ENCODE peak calls at places on chromosomes 5 and 9, in seven cellular contexts. One of them, this sample, is unnamed.

GRCh38 chr9:18675973-18676372 is 202.0 kb downstream of the ADAMTSL1 start:
- DNase-seq in thoracic aorta: no peak
- DNase-seq in fibroblast of the aortic adventitia: no peak
- DNase-seq in lower lobe of right lung: no peak
- DNase-seq in tibial artery: no peak
- DNase-seq in BE2C: no peak
- DNase-seq in tibial nerve: no peak
- DNase-seq in this sample: no peak

GRCh38 chr5:78221964-78222451 is 72.5 kb downstream of the AP3B1 start:
- DNase-seq in fibroblast of the aortic adventitia: peak
- DNase-seq in tibial artery: no peak
- DNase-seq in lower lobe of right lung: no peak
- DNase-seq in thoracic aorta: no peak
- DNase-seq in tibial nerve: no peak
- DNase-seq in BE2C: peak
- DNase-seq in this sample: peak

GRCh38 chr9:18479405-18479804 is 5.5 kb downstream of the ADAMTSL1 start:
- DNase-seq in BE2C: no peak
- DNase-seq in tibial nerve: no peak
- DNase-seq in tibial artery: no peak
- DNase-seq in thoracic aorta: no peak
- DNase-seq in fibroblast of the aortic adventitia: no peak
- DNase-seq in lower lobe of right lung: no peak
- DNase-seq in this sample: no peak

GRCh38 chr5:120368923-120369715 is 95.0 kb upstream of the PRR16 start:
- DNase-seq in BE2C: no peak
- DNase-seq in tibial nerve: no peak
- DNase-seq in fibroblast of the aortic adventitia: no peak
- DNase-seq in tibial artery: no peak
- DNase-seq in lower lobe of right lung: no peak
- DNase-seq in thoracic aorta: no peak
- DNase-seq in this sample: peak

GRCh38 chr5:174951151-174951780 is 226.9 kb downstream of the MSX2 start:
- DNase-seq in fibroblast of the aortic adventitia: peak
- DNase-seq in BE2C: peak
- DNase-seq in lower lobe of right lung: no peak
- DNase-seq in tibial artery: no peak
- DNase-seq in thoracic aorta: no peak
- DNase-seq in tibial nerve: peak
- DNase-seq in this sample: peak

GRCh38 chr9:129081388-129081889 is 528 bp downstream of the DOLPP1 start:
- DNase-seq in BE2C: no peak
- DNase-seq in fibroblast of the aortic adventitia: no peak
- DNase-seq in tibial nerve: no peak
- DNase-seq in tibial artery: no peak
- DNase-seq in thoracic aorta: no peak
- DNase-seq in lower lobe of right lung: peak
- DNase-seq in this sample: peak

GRCh38 chr5:103646698-103647614 is 84.4 kb upstream of the NUDT12 start:
- DNase-seq in tibial artery: no peak
- DNase-seq in lower lobe of right lung: no peak
- DNase-seq in tibial nerve: no peak
- DNase-seq in fibroblast of the aortic adventitia: no peak
- DNase-seq in thoracic aorta: no peak
- DNase-seq in BE2C: no peak
- DNase-seq in this sample: no peak

GRCh38 chr5:14810941-14811573 is 60.5 kb downstream of the ANKH start:
- DNase-seq in lower lobe of right lung: no peak
- DNase-seq in tibial nerve: no peak
- DNase-seq in thoracic aorta: no peak
- DNase-seq in fibroblast of the aortic adventitia: no peak
- DNase-seq in tibial artery: no peak
- DNase-seq in BE2C: no peak
- DNase-seq in this sample: no peak

GRCh38 chr5:25006734-25007133 is 362.0 kb upstream of the CDH10 start:
- DNase-seq in fibroblast of the aortic adventitia: peak
- DNase-seq in thoracic aorta: no peak
- DNase-seq in BE2C: no peak
- DNase-seq in tibial artery: no peak
- DNase-seq in lower lobe of right lung: no peak
- DNase-seq in tibial nerve: no peak
- DNase-seq in this sample: peak

GRCh38 chr5:72497823-72498222 is 9.4 kb downstream of the ZNF366 start:
- DNase-seq in tibial nerve: no peak
- DNase-seq in tibial artery: no peak
- DNase-seq in BE2C: no peak
- DNase-seq in lower lobe of right lung: no peak
- DNase-seq in thoracic aorta: no peak
- DNase-seq in fibroblast of the aortic adventitia: no peak
- DNase-seq in this sample: no peak

GRCh38 chr5:178207917-178208280 is 3.6 kb downstream of the HNRNPAB start:
- DNase-seq in lower lobe of right lung: no peak
- DNase-seq in fibroblast of the aortic adventitia: no peak
- DNase-seq in BE2C: no peak
- DNase-seq in thoracic aorta: no peak
- DNase-seq in tibial nerve: no peak
- DNase-seq in tibial artery: peak
- DNase-seq in this sample: no peak

GRCh38 chr5:62268239-62268638 is 37.8 kb upstream of the KIF2A start:
- DNase-seq in tibial nerve: no peak
- DNase-seq in fibroblast of the aortic adventitia: peak
- DNase-seq in BE2C: no peak
- DNase-seq in thoracic aorta: no peak
- DNase-seq in tibial artery: no peak
- DNase-seq in lower lobe of right lung: no peak
- DNase-seq in this sample: peak

GRCh38 chr5:140381351-140381750 is 20.3 kb upstream of the ANKHD1 start:
- DNase-seq in tibial nerve: no peak
- DNase-seq in fibroblast of the aortic adventitia: no peak
- DNase-seq in thoracic aorta: no peak
- DNase-seq in tibial artery: no peak
- DNase-seq in BE2C: no peak
- DNase-seq in lower lobe of right lung: no peak
- DNase-seq in this sample: no peak
- TF ChIP-seq CTCF in tibial nerve: no peak
- TF ChIP-seq CTCF in fibroblast of the aortic adventitia: no peak
- TF ChIP-seq CTCF in thoracic aorta: no peak
- TF ChIP-seq CTCF in tibial artery: no peak
- TF ChIP-seq CTCF in BE2C: no peak
- TF ChIP-seq CTCF in lower lobe of right lung: no peak
- TF ChIP-seq CTCF in this sample: no peak

GRCh38 chr5:111472579-111472978 is 39.8 kb downstream of the STARD4 start:
- DNase-seq in BE2C: peak
- DNase-seq in lower lobe of right lung: no peak
- DNase-seq in tibial nerve: peak
- DNase-seq in tibial artery: no peak
- DNase-seq in fibroblast of the aortic adventitia: no peak
- DNase-seq in thoracic aorta: no peak
- DNase-seq in this sample: no peak

GRCh38 chr5:111469293-111469896 is 42.9 kb downstream of the STARD4 start:
- DNase-seq in tibial nerve: no peak
- DNase-seq in fibroblast of the aortic adventitia: no peak
- DNase-seq in BE2C: no peak
- DNase-seq in lower lobe of right lung: no peak
- DNase-seq in thoracic aorta: no peak
- DNase-seq in tibial artery: no peak
- DNase-seq in this sample: no peak

GRCh38 chr5:111472096-111472495 is 40.2 kb downstream of the STARD4 start:
- DNase-seq in lower lobe of right lung: no peak
- DNase-seq in tibial nerve: no peak
- DNase-seq in tibial artery: no peak
- DNase-seq in thoracic aorta: no peak
- DNase-seq in fibroblast of the aortic adventitia: no peak
- DNase-seq in BE2C: no peak
- DNase-seq in this sample: no peak

DNA sequence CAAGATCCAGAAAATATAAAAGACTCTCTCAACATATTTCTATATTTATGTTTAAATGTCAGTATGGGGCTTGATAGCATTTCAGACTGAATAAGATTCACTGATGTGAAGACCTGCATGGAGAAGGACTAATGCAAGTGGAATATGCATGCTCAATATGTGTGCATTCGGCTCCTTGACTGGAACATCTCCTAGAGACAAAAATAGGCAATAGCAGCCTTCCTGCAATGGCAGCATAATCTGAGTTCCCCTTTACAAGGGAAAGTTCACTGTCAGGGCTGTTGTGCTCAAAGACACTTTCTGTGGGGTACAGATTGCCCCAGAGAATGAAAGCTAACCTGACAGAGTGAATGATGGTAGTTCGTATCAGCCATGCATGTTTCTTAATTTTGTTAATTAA is 42.4 kb downstream of the STARD4 start:
- DNase-seq in fibroblast of the aortic adventitia: no peak
- DNase-seq in BE2C: no peak
- DNase-seq in tibial artery: no peak
- DNase-seq in thoracic aorta: no peak
- DNase-seq in tibial nerve: no peak
- DNase-seq in lower lobe of right lung: no peak
- DNase-seq in this sample: no peak
- TF ChIP-seq CTCF in fibroblast of the aortic adventitia: peak
- TF ChIP-seq CTCF in BE2C: peak
- TF ChIP-seq CTCF in tibial artery: no peak
- TF ChIP-seq CTCF in thoracic aorta: no peak
- TF ChIP-seq CTCF in tibial nerve: no peak
- TF ChIP-seq CTCF in lower lobe of right lung: no peak
- TF ChIP-seq CTCF in this sample: no peak

DNA sequence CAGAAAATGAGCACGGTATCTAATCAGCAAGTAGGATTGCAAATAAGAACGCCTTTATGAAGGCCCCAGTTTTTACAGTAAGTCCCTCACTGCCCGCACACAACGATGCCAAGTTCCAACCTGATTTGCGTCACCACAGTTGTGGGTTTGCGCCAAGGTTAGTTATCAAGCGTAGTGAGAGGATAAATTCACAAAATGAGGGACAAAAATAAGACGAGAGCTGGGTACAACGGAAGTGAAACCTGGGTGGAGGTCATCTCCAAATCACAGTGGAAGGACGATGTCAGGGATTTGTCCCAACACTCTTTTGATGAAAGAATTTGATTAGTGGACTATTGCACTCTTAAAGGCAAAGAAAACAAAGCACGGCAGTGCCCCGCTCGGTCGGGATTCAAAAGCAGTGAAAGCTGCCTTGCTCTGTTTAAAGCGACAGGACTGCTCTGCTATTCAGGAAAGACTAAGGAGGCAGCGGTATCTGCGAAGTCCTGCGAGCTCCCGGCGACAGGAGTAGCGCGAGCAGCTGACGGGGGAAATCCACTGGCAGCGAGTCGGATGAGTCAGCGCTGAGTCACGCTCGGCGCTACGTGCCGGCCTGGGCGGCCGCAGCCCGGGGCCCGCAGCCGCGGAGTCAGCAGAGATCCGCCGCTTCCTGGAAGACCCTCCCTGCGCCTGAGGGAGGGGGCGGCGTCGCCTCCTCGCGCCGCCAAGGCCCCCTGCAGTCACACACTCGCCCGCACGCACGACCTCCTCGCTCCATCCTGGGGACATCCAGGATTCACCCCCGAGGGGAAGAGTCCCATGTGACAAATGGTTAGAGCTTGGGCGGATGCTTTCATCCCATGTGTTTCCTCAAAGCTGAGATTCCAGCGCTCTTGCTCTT is 102.8 kb downstream of the ARRDC3 start:
- DNase-seq in tibial nerve: peak
- DNase-seq in BE2C: peak
- DNase-seq in tibial artery: peak
- DNase-seq in lower lobe of right lung: peak
- DNase-seq in fibroblast of the aortic adventitia: peak
- DNase-seq in thoracic aorta: peak
- DNase-seq in this sample: peak
- TF ChIP-seq CTCF in tibial nerve: no peak
- TF ChIP-seq CTCF in BE2C: no peak
- TF ChIP-seq CTCF in tibial artery: no peak
- TF ChIP-seq CTCF in lower lobe of right lung: peak
- TF ChIP-seq CTCF in fibroblast of the aortic adventitia: peak
- TF ChIP-seq CTCF in thoracic aorta: no peak
- TF ChIP-seq CTCF in this sample: no peak

DNA sequence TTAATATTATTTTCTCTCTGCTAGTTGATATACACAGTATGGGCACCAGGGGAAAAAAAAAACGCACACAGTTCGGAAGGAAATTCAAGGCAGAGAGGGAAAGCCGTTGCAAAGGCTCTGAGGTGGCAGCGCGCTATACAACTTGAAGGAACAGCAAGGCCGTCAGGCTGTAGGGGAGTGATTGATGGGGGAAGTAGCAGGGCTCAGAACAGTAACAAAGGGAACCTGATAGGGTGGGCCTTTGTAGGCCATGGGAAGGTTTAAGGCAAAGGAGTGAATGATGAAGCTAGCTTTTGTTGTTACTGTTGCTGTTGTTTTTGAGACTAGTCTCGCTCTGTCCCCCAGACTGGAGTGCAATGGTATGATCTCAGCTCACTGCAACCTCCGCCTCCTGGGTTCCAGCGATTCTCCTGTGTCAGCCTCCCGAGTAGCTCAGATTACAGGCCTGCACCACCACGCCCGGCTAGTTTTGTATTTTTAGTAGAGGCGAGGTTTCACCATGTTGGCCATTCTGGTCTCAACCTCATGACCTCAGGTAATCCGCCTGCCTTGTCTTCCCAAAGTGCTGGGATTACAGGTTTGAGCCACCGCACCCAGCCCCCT is 27.0 kb downstream of the AQP7 start:
- DNase-seq in fibroblast of the aortic adventitia: no peak
- DNase-seq in BE2C: no peak
- DNase-seq in tibial artery: no peak
- DNase-seq in lower lobe of right lung: no peak
- DNase-seq in tibial nerve: no peak
- DNase-seq in thoracic aorta: no peak
- DNase-seq in this sample: no peak
- TF ChIP-seq CTCF in fibroblast of the aortic adventitia: no peak
- TF ChIP-seq CTCF in BE2C: no peak
- TF ChIP-seq CTCF in tibial artery: no peak
- TF ChIP-seq CTCF in lower lobe of right lung: no peak
- TF ChIP-seq CTCF in tibial nerve: no peak
- TF ChIP-seq CTCF in thoracic aorta: peak
- TF ChIP-seq CTCF in this sample: no peak